ENCODE peak calls at places on chromosomes 12 and 14, in six cellular contexts. One of them, this sample, is unnamed.

GRCh38 chr14:88552859-88553258 is 1.9 kb downstream of the PTPN21 start:
- DNase-seq in activated T-cell treated with anti-CD3 and anti-CD28 coated beads, Interleukin-2, amount 50 U/mL, for 1 hour: no peak
- DNase-seq in GM23248: no peak
- DNase-seq in NCI-H1694: no peak
- DNase-seq in stimulated activated CD4-positive, alpha-beta T cell treated with anti-CD3 and anti-CD28 coated beads, Interleukin-15, amount 100 ng/mL, for 24 hours: no peak
- DNase-seq in HCT116: no peak
- DNase-seq in this sample: no peak

GRCh38 chr12:100671396-100672074 is 98.1 kb downstream of the GAS2L3 start:
- DNase-seq in NCI-H1694: no peak
- DNase-seq in stimulated activated CD4-positive, alpha-beta T cell treated with anti-CD3 and anti-CD28 coated beads, Interleukin-15, amount 100 ng/mL, for 24 hours: no peak
- DNase-seq in GM23248: no peak
- DNase-seq in activated T-cell treated with anti-CD3 and anti-CD28 coated beads, Interleukin-2, amount 50 U/mL, for 1 hour: no peak
- DNase-seq in HCT116: no peak
- DNase-seq in this sample: no peak

GRCh38 chr12:80858356-80858755 is 79.4 kb downstream of the LIN7A start:
- DNase-seq in activated T-cell treated with anti-CD3 and anti-CD28 coated beads, Interleukin-2, amount 50 U/mL, for 1 hour: no peak
- DNase-seq in NCI-H1694: no peak
- DNase-seq in GM23248: peak; percentile 54
- DNase-seq in stimulated activated CD4-positive, alpha-beta T cell treated with anti-CD3 and anti-CD28 coated beads, Interleukin-15, amount 100 ng/mL, for 24 hours: no peak
- DNase-seq in HCT116: no peak
- DNase-seq in this sample: no peak

GRCh38 chr12:6367065-6367968 is 8.0 kb downstream of the SCNN1A start:
- DNase-seq in stimulated activated CD4-positive, alpha-beta T cell treated with anti-CD3 and anti-CD28 coated beads, Interleukin-15, amount 100 ng/mL, for 24 hours: peak; percentile 36
- DNase-seq in activated T-cell treated with anti-CD3 and anti-CD28 coated beads, Interleukin-2, amount 50 U/mL, for 1 hour: no peak
- DNase-seq in NCI-H1694: no peak
- DNase-seq in GM23248: no peak
- DNase-seq in HCT116: no peak
- DNase-seq in this sample: no peak

GRCh38 chr12:129549656-129550055 is 354.2 kb downstream of the TMEM132D start:
- DNase-seq in NCI-H1694: no peak
- DNase-seq in GM23248: no peak
- DNase-seq in stimulated activated CD4-positive, alpha-beta T cell treated with anti-CD3 and anti-CD28 coated beads, Interleukin-15, amount 100 ng/mL, for 24 hours: no peak
- DNase-seq in activated T-cell treated with anti-CD3 and anti-CD28 coated beads, Interleukin-2, amount 50 U/mL, for 1 hour: no peak
- DNase-seq in HCT116: no peak
- DNase-seq in this sample: no peak

GRCh38 chr12:41188058-41188840 is at the start of gene PDZRN4:
- DNase-seq in NCI-H1694: no peak
- DNase-seq in GM23248: no peak
- DNase-seq in stimulated activated CD4-positive, alpha-beta T cell treated with anti-CD3 and anti-CD28 coated beads, Interleukin-15, amount 100 ng/mL, for 24 hours: no peak
- DNase-seq in HCT116: no peak
- DNase-seq in activated T-cell treated with anti-CD3 and anti-CD28 coated beads, Interleukin-2, amount 50 U/mL, for 1 hour: no peak
- DNase-seq in this sample: peak; percentile 13

GRCh38 chr12:5345534-5345933 is 86.4 kb upstream of the NTF3 start:
- DNase-seq in HCT116: no peak
- DNase-seq in NCI-H1694: no peak
- DNase-seq in stimulated activated CD4-positive, alpha-beta T cell treated with anti-CD3 and anti-CD28 coated beads, Interleukin-15, amount 100 ng/mL, for 24 hours: no peak
- DNase-seq in activated T-cell treated with anti-CD3 and anti-CD28 coated beads, Interleukin-2, amount 50 U/mL, for 1 hour: no peak
- DNase-seq in GM23248: no peak
- DNase-seq in this sample: no peak

GRCh38 chr14:106518054-106518943 is 991.9 kb downstream of the TMEM121 start:
- DNase-seq in activated T-cell treated with anti-CD3 and anti-CD28 coated beads, Interleukin-2, amount 50 U/mL, for 1 hour: peak; percentile 88
- DNase-seq in stimulated activated CD4-positive, alpha-beta T cell treated with anti-CD3 and anti-CD28 coated beads, Interleukin-15, amount 100 ng/mL, for 24 hours: peak; percentile 89
- DNase-seq in NCI-H1694: peak; percentile 8
- DNase-seq in HCT116: no peak
- DNase-seq in GM23248: no peak
- DNase-seq in this sample: no peak

GRCh38 chr12:132276066-132276719 is 53.2 kb downstream of the GALNT9 start:
- DNase-seq in NCI-H1694: no peak
- DNase-seq in stimulated activated CD4-positive, alpha-beta T cell treated with anti-CD3 and anti-CD28 coated beads, Interleukin-15, amount 100 ng/mL, for 24 hours: no peak
- DNase-seq in activated T-cell treated with anti-CD3 and anti-CD28 coated beads, Interleukin-2, amount 50 U/mL, for 1 hour: no peak
- DNase-seq in HCT116: no peak
- DNase-seq in GM23248: no peak
- DNase-seq in this sample: no peak

GRCh38 chr14:33686218-33686617 is 264.7 kb downstream of the EGLN3 start:
- DNase-seq in GM23248: peak; percentile 66
- DNase-seq in NCI-H1694: no peak
- DNase-seq in stimulated activated CD4-positive, alpha-beta T cell treated with anti-CD3 and anti-CD28 coated beads, Interleukin-15, amount 100 ng/mL, for 24 hours: no peak
- DNase-seq in activated T-cell treated with anti-CD3 and anti-CD28 coated beads, Interleukin-2, amount 50 U/mL, for 1 hour: no peak
- DNase-seq in HCT116: no peak
- DNase-seq in this sample: peak; percentile 63

GRCh38 chr12:131944601-131945251 is 5.0 kb upstream of the EP400 start:
- DNase-seq in HCT116: no peak
- DNase-seq in activated T-cell treated with anti-CD3 and anti-CD28 coated beads, Interleukin-2, amount 50 U/mL, for 1 hour: peak; percentile 11
- DNase-seq in stimulated activated CD4-positive, alpha-beta T cell treated with anti-CD3 and anti-CD28 coated beads, Interleukin-15, amount 100 ng/mL, for 24 hours: no peak
- DNase-seq in NCI-H1694: no peak
- DNase-seq in GM23248: no peak
- DNase-seq in this sample: no peak

GRCh38 chr12:5548152-5548933 is 116.4 kb downstream of the NTF3 start:
- DNase-seq in HCT116: no peak
- DNase-seq in activated T-cell treated with anti-CD3 and anti-CD28 coated beads, Interleukin-2, amount 50 U/mL, for 1 hour: no peak
- DNase-seq in GM23248: no peak
- DNase-seq in stimulated activated CD4-positive, alpha-beta T cell treated with anti-CD3 and anti-CD28 coated beads, Interleukin-15, amount 100 ng/mL, for 24 hours: no peak
- DNase-seq in NCI-H1694: no peak
- DNase-seq in this sample: no peak

GRCh38 chr14:100740196-100740825 is 13.6 kb downstream of the DLK1 start:
- DNase-seq in activated T-cell treated with anti-CD3 and anti-CD28 coated beads, Interleukin-2, amount 50 U/mL, for 1 hour: no peak
- DNase-seq in GM23248: no peak
- DNase-seq in HCT116: no peak
- DNase-seq in NCI-H1694: no peak
- DNase-seq in stimulated activated CD4-positive, alpha-beta T cell treated with anti-CD3 and anti-CD28 coated beads, Interleukin-15, amount 100 ng/mL, for 24 hours: no peak
- DNase-seq in this sample: no peak

GRCh38 chr12:92912052-92912451 is 17.0 kb downstream of the EEA1 start:
- DNase-seq in GM23248: peak; percentile 86
- DNase-seq in HCT116: no peak
- DNase-seq in stimulated activated CD4-positive, alpha-beta T cell treated with anti-CD3 and anti-CD28 coated beads, Interleukin-15, amount 100 ng/mL, for 24 hours: no peak
- DNase-seq in NCI-H1694: no peak
- DNase-seq in activated T-cell treated with anti-CD3 and anti-CD28 coated beads, Interleukin-2, amount 50 U/mL, for 1 hour: no peak
- DNase-seq in this sample: no peak

GRCh38 chr14:33957299-33957698 is 6.4 kb upstream of the EGLN3 start:
- DNase-seq in stimulated activated CD4-positive, alpha-beta T cell treated with anti-CD3 and anti-CD28 coated beads, Interleukin-15, amount 100 ng/mL, for 24 hours: no peak
- DNase-seq in GM23248: no peak
- DNase-seq in HCT116: no peak
- DNase-seq in NCI-H1694: no peak
- DNase-seq in activated T-cell treated with anti-CD3 and anti-CD28 coated beads, Interleukin-2, amount 50 U/mL, for 1 hour: no peak
- DNase-seq in this sample: no peak

GRCh38 chr12:122860854-122861585 is 25.8 kb downstream of the HIP1R start:
- DNase-seq in stimulated activated CD4-positive, alpha-beta T cell treated with anti-CD3 and anti-CD28 coated beads, Interleukin-15, amount 100 ng/mL, for 24 hours: no peak
- DNase-seq in activated T-cell treated with anti-CD3 and anti-CD28 coated beads, Interleukin-2, amount 50 U/mL, for 1 hour: no peak
- DNase-seq in GM23248: no peak
- DNase-seq in HCT116: no peak
- DNase-seq in NCI-H1694: no peak
- DNase-seq in this sample: no peak

GRCh38 chr14:92747701-92748258 is 647 bp downstream of the LGMN start:
- DNase-seq in activated T-cell treated with anti-CD3 and anti-CD28 coated beads, Interleukin-2, amount 50 U/mL, for 1 hour: no peak
- DNase-seq in GM23248: peak; percentile 65
- DNase-seq in HCT116: no peak
- DNase-seq in stimulated activated CD4-positive, alpha-beta T cell treated with anti-CD3 and anti-CD28 coated beads, Interleukin-15, amount 100 ng/mL, for 24 hours: no peak
- DNase-seq in NCI-H1694: no peak
- DNase-seq in this sample: peak; percentile 51

GRCh38 chr12:100706029-100706428 is 88.5 kb upstream of the ANO4 start:
- DNase-seq in stimulated activated CD4-positive, alpha-beta T cell treated with anti-CD3 and anti-CD28 coated beads, Interleukin-15, amount 100 ng/mL, for 24 hours: no peak
- DNase-seq in HCT116: peak; percentile 21
- DNase-seq in GM23248: peak; percentile 99
- DNase-seq in NCI-H1694: no peak
- DNase-seq in activated T-cell treated with anti-CD3 and anti-CD28 coated beads, Interleukin-2, amount 50 U/mL, for 1 hour: no peak
- DNase-seq in this sample: peak; percentile 54

GRCh38 chr12:61993734-61994345 is 266.4 kb upstream of the USP15 start:
- DNase-seq in GM23248: peak; percentile 58
- DNase-seq in activated T-cell treated with anti-CD3 and anti-CD28 coated beads, Interleukin-2, amount 50 U/mL, for 1 hour: no peak
- DNase-seq in NCI-H1694: no peak
- DNase-seq in HCT116: peak; percentile 48
- DNase-seq in stimulated activated CD4-positive, alpha-beta T cell treated with anti-CD3 and anti-CD28 coated beads, Interleukin-15, amount 100 ng/mL, for 24 hours: no peak
- DNase-seq in this sample: peak; percentile 26

GRCh38 chr14:99316281-99317163 is 44.5 kb upstream of the BCL11B start:
- DNase-seq in stimulated activated CD4-positive, alpha-beta T cell treated with anti-CD3 and anti-CD28 coated beads, Interleukin-15, amount 100 ng/mL, for 24 hours: no peak
- DNase-seq in activated T-cell treated with anti-CD3 and anti-CD28 coated beads, Interleukin-2, amount 50 U/mL, for 1 hour: no peak
- DNase-seq in GM23248: no peak
- DNase-seq in HCT116: peak; percentile 12
- DNase-seq in NCI-H1694: no peak
- DNase-seq in this sample: no peak

GRCh38 chr14:104112609-104113571 is 25.5 kb upstream of the KIF26A start:
- DNase-seq in activated T-cell treated with anti-CD3 and anti-CD28 coated beads, Interleukin-2, amount 50 U/mL, for 1 hour: no peak
- DNase-seq in GM23248: no peak
- DNase-seq in stimulated activated CD4-positive, alpha-beta T cell treated with anti-CD3 and anti-CD28 coated beads, Interleukin-15, amount 100 ng/mL, for 24 hours: peak; percentile 1
- DNase-seq in NCI-H1694: no peak
- DNase-seq in HCT116: no peak
- DNase-seq in this sample: no peak

GRCh38 chr12:14540801-14541462 is 26.8 kb downstream of the PLBD1 start:
- DNase-seq in GM23248: no peak
- DNase-seq in HCT116: no peak
- DNase-seq in NCI-H1694: no peak
- DNase-seq in stimulated activated CD4-positive, alpha-beta T cell treated with anti-CD3 and anti-CD28 coated beads, Interleukin-15, amount 100 ng/mL, for 24 hours: no peak
- DNase-seq in activated T-cell treated with anti-CD3 and anti-CD28 coated beads, Interleukin-2, amount 50 U/mL, for 1 hour: no peak
- DNase-seq in this sample: no peak

GRCh38 chr12:15928345-15928744 is 17.2 kb downstream of the DERA start:
- DNase-seq in HCT116: no peak
- DNase-seq in GM23248: peak; percentile 92
- DNase-seq in activated T-cell treated with anti-CD3 and anti-CD28 coated beads, Interleukin-2, amount 50 U/mL, for 1 hour: no peak
- DNase-seq in stimulated activated CD4-positive, alpha-beta T cell treated with anti-CD3 and anti-CD28 coated beads, Interleukin-15, amount 100 ng/mL, for 24 hours: no peak
- DNase-seq in NCI-H1694: no peak
- DNase-seq in this sample: peak; percentile 84

GRCh38 chr14:50055461-50056228 is 60.7 kb downstream of the VCPKMT start:
- DNase-seq in NCI-H1694: no peak
- DNase-seq in activated T-cell treated with anti-CD3 and anti-CD28 coated beads, Interleukin-2, amount 50 U/mL, for 1 hour: no peak
- DNase-seq in stimulated activated CD4-positive, alpha-beta T cell treated with anti-CD3 and anti-CD28 coated beads, Interleukin-15, amount 100 ng/mL, for 24 hours: no peak
- DNase-seq in GM23248: peak; percentile 35
- DNase-seq in HCT116: no peak
- DNase-seq in this sample: peak; percentile 23

GRCh38 chr12:102342281-102343006 is 137.9 kb downstream of the IGF1 start:
- DNase-seq in stimulated activated CD4-positive, alpha-beta T cell treated with anti-CD3 and anti-CD28 coated beads, Interleukin-15, amount 100 ng/mL, for 24 hours: no peak
- DNase-seq in NCI-H1694: no peak
- DNase-seq in GM23248: no peak
- DNase-seq in HCT116: no peak
- DNase-seq in activated T-cell treated with anti-CD3 and anti-CD28 coated beads, Interleukin-2, amount 50 U/mL, for 1 hour: no peak
- DNase-seq in this sample: no peak

GRCh38 chr12:57133013-57133569 is 4.8 kb downstream of the LRP1 start:
- DNase-seq in activated T-cell treated with anti-CD3 and anti-CD28 coated beads, Interleukin-2, amount 50 U/mL, for 1 hour: no peak
- DNase-seq in GM23248: peak; percentile 90
- DNase-seq in stimulated activated CD4-positive, alpha-beta T cell treated with anti-CD3 and anti-CD28 coated beads, Interleukin-15, amount 100 ng/mL, for 24 hours: no peak
- DNase-seq in HCT116: no peak
- DNase-seq in NCI-H1694: no peak
- DNase-seq in this sample: peak; percentile 67

This sample was measured in AG20443.